ENCODE peak calls at places on chromosomes 1 and 21, in four cellular contexts. D, R, B and A are unnamed samples.

GRCh38 chr1:235138821-235139220 is 10.2 kb upstream of the TOMM20 start:
- DNase-seq in D (no peak), R (no peak), B (no peak), A (no peak)

GRCh38 chr1:196651637-196652215 is at the start of gene CFH:
- DNase-seq in D (peak; percentile 10), R (no peak), B (no peak), A (peak; percentile 60)

GRCh38 chr21:14825405-14826032 is 239.3 kb downstream of the NRIP1 start:
- DNase-seq in D (no peak), R (no peak), B (no peak), A (no peak)

GRCh38 chr1:201933840-201934430 is 12.4 kb downstream of the LMOD1 start:
- DNase-seq in D (no peak), R (no peak), B (no peak), A (no peak)

GRCh38 chr1:22636927-22637326 is 499 bp downstream of the C1QA start:
- DNase-seq in D (no peak), R (no peak), B (no peak), A (no peak)

GRCh38 chr1:67463298-67463960 is 33.2 kb upstream of the SERBP1 start:
- DNase-seq in D (no peak), R (no peak), B (no peak), A (no peak)

GRCh38 chr1:44660176-44660575 is 14.1 kb downstream of the TMEM53 start:
- DNase-seq in D (peak; percentile 81), R (no peak), B (peak; percentile 80), A (no peak)

GRCh38 chr21:37233551-37234146 is 33.5 kb downstream of the VPS26C start:
- DNase-seq in D (no peak), R (no peak), B (no peak), A (peak; percentile 2)

GRCh38 chr1:103960045-103960444 is 210.3 kb downstream of the AMY1C start:
- DNase-seq in D (no peak), R (no peak), B (no peak), A (no peak)

GRCh38 chr1:214977133-214977532 is 105.4 kb upstream of the KCNK2 start:
- DNase-seq in D (no peak), R (no peak), B (no peak), A (no peak)

GRCh38 chr1:4170953-4171352 is 270.9 kb upstream of the C1orf174 start:
- DNase-seq in D (no peak), R (no peak), B (no peak), A (no peak)

GRCh38 chr1:8423702-8424538 is 106.0 kb downstream of the SLC45A1 start:
- DNase-seq in D (peak; percentile 60), R (peak; percentile 62), B (peak; percentile 62), A (peak; percentile 46)

GRCh38 chr1:69702085-69702484 is 134.4 kb downstream of the LRRC7 start:
- DNase-seq in D (no peak), R (no peak), B (no peak), A (no peak)

GRCh38 chr1:68448365-68448764 is 1.4 kb downstream of the RPE65 start:
- DNase-seq in D (no peak), R (no peak), B (no peak), A (no peak)

GRCh38 chr1:29736582-29737188 is 500.4 kb downstream of the PTPRU start:
- DNase-seq in D (peak; percentile 45), R (no peak), B (no peak), A (peak; percentile 51)

GRCh38 chr1:205595435-205595834 is 36.4 kb downstream of the ELK4 start:
- DNase-seq in D (no peak), R (no peak), B (no peak), A (no peak)

GRCh38 chr1:224800486-224801119 is 128.9 kb upstream of the DNAH14 start:
- DNase-seq in D (no peak), R (no peak), B (no peak), A (no peak)

GRCh38 chr1:77544845-77545244 is 137.6 kb downstream of the ZZZ3 start:
- DNase-seq in D (no peak), R (no peak), B (no peak), A (no peak)

GRCh38 chr1:221458430-221459156 is 283.3 kb downstream of the DUSP10 start:
- DNase-seq in D (no peak), R (no peak), B (no peak), A (no peak)

GRCh38 chr1:161119379-161120061 is 1.6 kb downstream of the NIT1 start:
- DNase-seq in D (no peak), R (no peak), B (no peak), A (peak; percentile 30)

GRCh38 chr1:92623187-92623778 is 136.6 kb upstream of the GFI1 start:
- DNase-seq in D (no peak), R (no peak), B (no peak), A (no peak)

GRCh38 chr1:201190624-201191051 is at the start of gene IGFN1:
- DNase-seq in D (no peak), R (no peak), B (peak; percentile 67), A (no peak)

GRCh38 chr21:45972353-45972715 is 9.2 kb upstream of the COL6A1 start:
- DNase-seq in D (no peak), R (no peak), B (no peak), A (no peak)

GRCh38 chr1:162213281-162213909 is 143.9 kb downstream of the NOS1AP start:
- DNase-seq in D (peak; percentile 19), R (peak; percentile 51), B (no peak), A (no peak)

GRCh38 chr1:225896937-225897549 is 8.1 kb upstream of the LEFTY1 start:
- DNase-seq in D (no peak), R (no peak), B (no peak), A (peak; percentile 59)

GRCh38 chr1:214458541-214458940 is 92.9 kb downstream of the PTPN14 start:
- DNase-seq in D (no peak), R (no peak), B (no peak), A (no peak)

GRCh38 chr1:180842890-180843289 is 69.8 kb upstream of the KIAA1614 start:
- DNase-seq in D (no peak), R (no peak), B (no peak), A (no peak)

GRCh38 chr21:28938726-28939125 is 54.0 kb downstream of the LTN1 start:
- DNase-seq in D (no peak), R (no peak), B (peak; percentile 33), A (no peak)

GRCh38 chr1:172955161-172955821 is 95.5 kb downstream of the TNFSF18 start:
- DNase-seq in D (no peak), R (no peak), B (no peak), A (no peak)

DNA sequence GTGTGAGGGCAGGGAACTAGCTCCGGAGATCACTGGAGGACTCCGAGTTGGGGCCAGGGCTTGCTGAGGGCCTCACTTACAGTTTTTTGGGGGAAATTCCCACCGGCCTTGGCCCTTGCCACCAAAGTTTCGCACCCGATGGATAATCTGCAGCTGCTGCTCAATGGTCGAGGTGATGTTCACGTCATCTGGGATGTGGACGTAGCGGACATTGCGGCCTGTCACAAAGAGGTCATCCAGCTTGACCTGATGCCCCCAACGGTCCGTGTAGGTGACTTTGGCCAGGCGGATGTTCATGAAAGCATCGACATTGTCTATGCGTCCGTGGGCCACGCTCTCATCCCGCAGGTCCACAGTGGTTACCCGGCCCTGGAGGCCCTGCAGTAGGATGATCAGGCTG is 4.0 kb downstream of the LSM10 start:
- DNase-seq in D (no peak), R (no peak), B (no peak), A (no peak)
- H3K4me3 ChIP-seq in D (no peak overlapping the region), R (no peak overlapping the region), B (no peak overlapping the region), A (no peak overlapping the region)

GRCh38 chr1:27545876-27546275 is 55.9 kb upstream of the WASF2 start:
- DNase-seq in D (no peak), R (peak; percentile 25), B (no peak), A (no peak)

GRCh38 chr1:27542463-27543273 is 52.7 kb upstream of the WASF2 start:
- DNase-seq in D (peak; percentile 54), R (peak; percentile 62), B (peak; percentile 37), A (no peak)

GRCh38 chr1:27547220-27548116 is 56.5 kb downstream of the AHDC1 start:
- DNase-seq in D (no peak), R (no peak), B (no peak), A (no peak)

GRCh38 chr1:27548136-27548853 is 55.6 kb downstream of the AHDC1 start:
- DNase-seq in D (no peak), R (peak; percentile 27), B (no peak), A (no peak)

DNA sequence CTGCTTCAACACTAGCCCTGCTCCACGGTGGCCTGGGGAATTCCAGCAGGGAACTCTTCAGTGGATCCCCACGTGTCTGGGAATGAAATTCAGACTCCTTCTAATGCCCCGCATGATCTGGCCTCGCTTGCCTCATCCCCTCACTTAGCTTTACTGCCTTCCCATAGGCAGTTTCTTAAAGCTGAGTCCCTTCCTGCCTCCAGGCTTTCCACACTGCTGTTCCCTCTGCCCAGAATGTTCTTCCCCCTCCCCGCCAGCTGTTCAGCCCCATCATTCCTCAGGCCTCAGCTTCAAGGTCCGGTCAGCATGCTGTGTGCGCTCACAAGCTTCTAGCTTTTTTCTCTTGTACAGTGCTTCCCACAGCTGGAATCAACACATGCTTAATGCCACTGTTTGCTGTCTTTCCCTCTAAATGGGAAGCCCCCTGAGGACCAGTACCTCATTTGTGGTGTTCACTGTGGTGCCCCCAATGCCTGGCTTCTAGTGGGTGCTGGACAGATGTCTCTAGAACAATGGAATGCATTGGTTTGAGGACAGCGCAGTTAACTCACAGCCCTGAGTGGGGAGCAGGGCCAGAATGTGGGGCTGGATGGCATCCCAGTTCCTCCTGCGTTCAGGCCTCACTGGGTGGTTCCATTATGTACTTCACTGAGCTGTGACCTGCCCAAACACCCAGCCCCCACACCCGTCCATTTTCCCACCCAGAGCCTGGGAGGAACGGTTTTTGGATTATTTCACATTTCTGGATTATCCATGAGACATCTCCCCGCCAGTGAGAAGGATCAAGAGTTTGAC is 55.0 kb upstream of the WASF2 start:
- DNase-seq in D (peak; percentile 77), R (peak; percentile 84), B (no peak), A (no peak)
- H3K4me1 ChIP-seq in D (peaks cover 75% of the 10 kb centered on the region), R (peaks cover 34% of the 10 kb centered on the region), B (peaks cover 7% of the 10 kb centered on the region), A (no peaks in the 10 kb centered on the region)

DNA sequence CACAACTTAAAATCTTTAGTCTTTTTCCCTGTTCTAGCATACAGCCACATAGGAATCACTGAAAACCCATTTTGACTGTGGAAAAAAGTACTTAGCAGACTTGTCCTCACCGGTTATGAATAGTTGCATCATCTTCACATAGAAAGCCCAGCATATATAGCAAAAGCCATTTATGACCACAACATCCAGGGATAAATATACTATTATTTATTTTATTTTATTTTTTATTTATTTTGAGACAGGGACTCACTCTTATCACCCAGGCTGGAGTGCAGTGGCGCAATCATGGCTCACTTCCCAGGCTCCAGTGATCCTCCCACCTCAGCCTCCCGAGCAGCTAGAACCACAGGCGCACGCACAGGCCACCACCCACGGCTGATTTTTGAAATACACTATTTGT is 175.3 kb downstream of the GALNT2 start:
- DNase-seq in D (no peak), R (no peak), B (no peak), A (no peak)
- H3K4me3 ChIP-seq in D (no peak overlapping the region), R (no peak overlapping the region), B (no peak overlapping the region), A (no peak overlapping the region)

GRCh38 chr21:34088752-34089151 is 15.4 kb downstream of the MRPS6 start:
- DNase-seq in D (no peak), R (no peak), B (no peak), A (no peak)
- H3K4me1 ChIP-seq in D (peaks cover 37% of the 10 kb centered on the region), R (no peaks in the 10 kb centered on the region), B (no peaks in the 10 kb centered on the region), A (peaks cover 17% of the 10 kb centered on the region)

GRCh38 chr21:42753804-42754203 is 100.4 kb downstream of the PDE9A start:
- DNase-seq in D (no peak), R (no peak), B (no peak), A (no peak)
- H3K4me3 ChIP-seq in D (no peak overlapping the region), R (no peak overlapping the region), B (no peak overlapping the region), A (no peak overlapping the region)

GRCh38 chr1:56436338-56436695 is 143.0 kb downstream of the PLPP3 start:
- DNase-seq in D (no peak), R (no peak), B (no peak), A (no peak)
- H3K4me1 ChIP-seq in D (peaks cover 70% of the 10 kb centered on the region), R (no peaks in the 10 kb centered on the region), B (no peaks in the 10 kb centered on the region), A (no peaks in the 10 kb centered on the region)